ENCODE peak calls at places on chromosomes 13 and 19, in seven cellular contexts. U, D, P, I, X, Y and W are unnamed samples.

GRCh38 chr19:409006-409514 is at the start of gene C2CD4C:
- DNase-seq in U (peak; percentile 19), D (no peak), P (no peak), I (no peak), X (no peak), Y (no peak), W (no peak)

GRCh38 chr19:43470288-43470687 is 4.9 kb upstream of the LYPD3 start:
- DNase-seq in U (no peak), D (peak; percentile 93), P (no peak), I (no peak), X (no peak), Y (no peak), W (no peak)

GRCh38 chr13:65936249-65936648 is 1293.9 kb downstream of the PCDH9 start:
- DNase-seq in U (no peak), D (no peak), P (no peak), I (no peak), X (no peak), Y (no peak), W (no peak)

GRCh38 chr19:1576242-1577089 is 8.3 kb upstream of the MEX3D start:
- DNase-seq in U (no peak), D (no peak), P (no peak), I (no peak), X (no peak), Y (no peak), W (no peak)

GRCh38 chr13:23833733-23834611 is 55.2 kb downstream of the MIPEP start:
- DNase-seq in U (no peak), D (no peak), P (no peak), I (no peak), X (no peak), Y (no peak), W (no peak)

GRCh38 chr19:18879579-18880373 is 16.2 kb downstream of the CERS1 start:
- DNase-seq in U (no peak), D (no peak), P (no peak), I (no peak), X (no peak), Y (peak; percentile 64), W (no peak)

GRCh38 chr19:19406878-19407639 is 1.6 kb downstream of the GATAD2A start:
- DNase-seq in U (peak; percentile 74), D (peak; percentile 45), P (peak; percentile 50), I (no peak), X (peak; percentile 46), Y (peak; percentile 53), W (peak; percentile 58)

GRCh38 chr13:36965767-36966166 is 33.4 kb downstream of the ALG5 start:
- DNase-seq in U (no peak), D (peak; percentile 90), P (no peak), I (no peak), X (no peak), Y (no peak), W (no peak)

GRCh38 chr13:74767031-74767430 is 632.8 kb upstream of the KLF12 start:
- DNase-seq in U (no peak), D (peak; percentile 66), P (peak; percentile 28), I (no peak), X (no peak), Y (no peak), W (no peak)

GRCh38 chr13:32031815-32032345 is 306 bp downstream of the FRY start:
- DNase-seq in U (no peak), D (no peak), P (no peak), I (no peak), X (no peak), Y (no peak), W (no peak)

GRCh38 chr13:45518525-45519235 is 53.9 kb downstream of the COG3 start:
- DNase-seq in U (no peak), D (peak; percentile 90), P (no peak), I (no peak), X (no peak), Y (no peak), W (no peak)

GRCh38 chr13:49053215-49053614 is 77.5 kb downstream of the FNDC3A start:
- DNase-seq in U (no peak), D (no peak), P (no peak), I (no peak), X (no peak), Y (no peak), W (no peak)

GRCh38 chr13:34345601-34345939 is 527.6 kb downstream of the RFC3 start:
- DNase-seq in U (no peak), D (no peak), P (no peak), I (no peak), X (no peak), Y (no peak), W (no peak)

GRCh38 chr19:12047868-12048267 is 4.9 kb downstream of the ZNF878 start:
- DNase-seq in U (no peak), D (peak; percentile 11), P (no peak), I (no peak), X (no peak), Y (no peak), W (no peak)

DNA sequence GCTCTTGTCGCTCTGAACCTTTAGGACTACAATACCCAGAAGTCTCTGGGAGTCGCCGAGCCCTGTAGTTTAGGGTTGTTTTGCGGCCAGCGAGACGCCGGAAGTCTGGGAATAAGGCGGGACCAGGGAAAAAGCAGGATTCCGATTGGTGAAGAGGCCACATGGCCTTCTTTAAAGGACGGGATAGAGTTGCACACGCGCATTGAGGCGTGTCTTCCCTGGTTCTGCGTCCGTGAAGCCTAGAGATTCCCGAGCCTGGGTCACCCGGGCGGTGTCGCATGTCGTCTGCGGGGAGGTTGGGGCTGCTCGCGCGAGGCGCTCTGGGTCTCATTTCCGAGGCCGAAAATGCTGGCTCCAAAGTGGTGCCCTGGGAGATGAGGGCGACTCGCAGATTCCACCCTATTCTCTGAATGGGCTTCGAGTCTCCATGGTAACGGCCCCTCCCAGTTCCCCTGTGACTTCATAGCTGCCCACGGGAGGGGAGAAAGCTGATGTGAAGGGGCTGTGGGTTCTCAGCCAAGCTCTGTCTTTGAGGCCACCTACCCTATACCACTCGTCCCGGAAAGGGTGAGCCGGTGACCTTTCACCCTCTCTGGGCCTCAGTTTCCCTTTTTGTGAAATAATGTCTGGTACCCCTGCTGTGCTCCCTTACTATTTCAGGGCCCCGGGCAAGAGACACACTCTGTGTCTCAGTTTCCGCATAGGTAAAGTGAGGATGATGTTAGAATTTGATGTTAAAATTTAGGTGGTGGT is 613 bp upstream of the ZSCAN5A start:
- DNase-seq in U (peak; percentile 94), D (peak; percentile 98), P (peak; percentile 98), I (peak; percentile 93), X (peak; percentile 96), Y (peak; percentile 99), W (peak; percentile 95)
- TF ChIP-seq POLR2A in U (no peak), D (no peak), P (peak; percentile 62), I (peak; percentile 62), X (peak; percentile 56), Y (peak; percentile 86), W (no peak)

GRCh38 chr19:48443262-48443661 is 2.5 kb upstream of the GRWD1 start:
- DNase-seq in U (no peak), D (no peak), P (no peak), I (no peak), X (no peak), Y (no peak), W (peak; percentile 66)
- H3K4me3 ChIP-seq in U (peak overlapping the region; percentile 35), D (peak overlapping the region; percentile 5), P (no peak overlapping the region), I (no peak overlapping the region), X (peak overlapping the region; percentile 30), Y (no peak overlapping the region), W (no peak overlapping the region)

DNA sequence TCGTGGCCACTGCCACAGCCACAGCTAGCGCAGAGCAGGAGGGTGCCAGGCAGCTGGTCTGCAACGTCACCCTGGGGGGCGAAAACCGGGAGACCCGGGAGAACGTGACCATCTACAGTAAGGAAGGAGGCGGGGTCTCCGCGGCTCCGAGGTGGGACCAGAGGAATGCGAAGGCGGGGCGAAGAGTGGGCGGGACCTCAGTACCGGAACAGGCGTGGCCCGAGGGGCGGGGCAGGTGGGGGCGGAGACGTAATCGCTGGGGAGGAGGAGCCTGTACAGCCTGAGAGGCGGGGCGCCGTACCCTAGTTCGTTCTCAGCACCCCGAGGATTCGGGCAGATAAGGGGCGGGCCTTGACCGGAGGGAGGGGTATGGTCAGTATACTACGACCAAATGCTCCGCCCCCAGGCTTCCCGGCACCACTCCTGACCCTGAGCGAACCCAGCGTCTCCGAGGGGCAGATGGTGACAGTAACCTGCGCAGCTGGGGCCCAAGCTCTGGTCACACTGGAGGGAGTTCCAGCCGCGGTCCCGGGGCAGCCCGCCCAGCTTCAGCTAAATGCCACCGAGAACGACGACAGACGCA is 2.5 kb downstream of the ICAM5 start:
- DNase-seq in U (peak; percentile 98), D (peak; percentile 78), P (peak; percentile 82), I (peak; percentile 60), X (peak; percentile 58), Y (peak; percentile 72), W (peak; percentile 71)
- H3K4me1 ChIP-seq in U (peaks cover 82% of the 10 kb centered on the region), D (peaks cover 16% of the 10 kb centered on the region), P (peaks cover 59% of the 10 kb centered on the region), I (peaks cover 21% of the 10 kb centered on the region), X (peaks cover 5% of the 10 kb centered on the region), Y (peaks cover 16% of the 10 kb centered on the region), W (peaks cover 66% of the 10 kb centered on the region)

GRCh38 chr19:39316627-39317321 is 3.9 kb downstream of the LRFN1 start:
- DNase-seq in U (no peak), D (no peak), P (no peak), I (no peak), X (no peak), Y (no peak), W (no peak)
- TF ChIP-seq POLR2A in U (no peak), D (no peak), P (no peak), I (no peak), X (no peak), Y (no peak), W (no peak)

GRCh38 chr13:27617801-27618411 is 2.4 kb downstream of the LNX2 start:
- DNase-seq in U (peak; percentile 51), D (no peak), P (no peak), I (no peak), X (peak; percentile 67), Y (no peak), W (peak; percentile 70)
- H3K4me3 ChIP-seq in U (peak overlapping the region; percentile 96), D (no peak overlapping the region), P (no peak overlapping the region), I (no peak overlapping the region), X (peak overlapping the region; percentile 97), Y (no peak overlapping the region), W (no peak overlapping the region)